ENCODE peak calls at places on chromosomes 12 and 14, in ten cellular contexts. One of them, this sample, is unnamed.

GRCh38 chr14:96297000-96297399 is 41.0 kb downstream of the BDKRB1 start:
- DNase-seq in AG04450: no peak
- DNase-seq in progenitor cell of endocrine pancreas: no peak
- DNase-seq in AG09309: no peak
- DNase-seq in fibroblast of the aortic adventitia: peak
- DNase-seq in ovary: no peak
- DNase-seq in WTC11: no peak
- DNase-seq in dorsolateral prefrontal cortex: no peak
- DNase-seq in psoas muscle: no peak
- DNase-seq in stomach: no peak
- DNase-seq in this sample: no peak

GRCh38 chr14:75254381-75254821 is 24.2 kb upstream of the FOS start:
- DNase-seq in dorsolateral prefrontal cortex: no peak
- DNase-seq in fibroblast of the aortic adventitia: no peak
- DNase-seq in stomach: peak
- DNase-seq in AG09309: no peak
- DNase-seq in ovary: no peak
- DNase-seq in AG04450: no peak
- DNase-seq in psoas muscle: peak
- DNase-seq in progenitor cell of endocrine pancreas: no peak
- DNase-seq in WTC11: no peak
- DNase-seq in this sample: no peak

GRCh38 chr12:107436376-107436775 is 249.2 kb upstream of the PWP1 start:
- DNase-seq in fibroblast of the aortic adventitia: peak
- DNase-seq in AG09309: no peak
- DNase-seq in dorsolateral prefrontal cortex: no peak
- DNase-seq in stomach: no peak
- DNase-seq in progenitor cell of endocrine pancreas: no peak
- DNase-seq in WTC11: peak
- DNase-seq in ovary: no peak
- DNase-seq in psoas muscle: no peak
- DNase-seq in AG04450: peak
- DNase-seq in this sample: no peak

GRCh38 chr12:57899010-57899662 is 42.2 kb upstream of the ATP23 start:
- DNase-seq in fibroblast of the aortic adventitia: peak
- DNase-seq in AG04450: peak
- DNase-seq in WTC11: no peak
- DNase-seq in progenitor cell of endocrine pancreas: no peak
- DNase-seq in stomach: peak
- DNase-seq in psoas muscle: peak
- DNase-seq in AG09309: no peak
- DNase-seq in dorsolateral prefrontal cortex: no peak
- DNase-seq in ovary: peak
- DNase-seq in this sample: no peak

GRCh38 chr12:50411051-50411660 is 10.5 kb downstream of the LARP4 start:
- DNase-seq in dorsolateral prefrontal cortex: no peak
- DNase-seq in fibroblast of the aortic adventitia: peak
- DNase-seq in ovary: no peak
- DNase-seq in stomach: no peak
- DNase-seq in AG04450: no peak
- DNase-seq in WTC11: no peak
- DNase-seq in progenitor cell of endocrine pancreas: no peak
- DNase-seq in AG09309: no peak
- DNase-seq in psoas muscle: peak
- DNase-seq in this sample: peak

GRCh38 chr12:94660436-94660835 is 10.1 kb upstream of the TMCC3 start:
- DNase-seq in dorsolateral prefrontal cortex: no peak
- DNase-seq in psoas muscle: no peak
- DNase-seq in fibroblast of the aortic adventitia: no peak
- DNase-seq in stomach: no peak
- DNase-seq in ovary: no peak
- DNase-seq in progenitor cell of endocrine pancreas: no peak
- DNase-seq in AG09309: no peak
- DNase-seq in AG04450: no peak
- DNase-seq in WTC11: no peak
- DNase-seq in this sample: no peak

GRCh38 chr12:50618864-50619609 is 114.3 kb downstream of the DIP2B start:
- DNase-seq in stomach: no peak
- DNase-seq in AG09309: no peak
- DNase-seq in dorsolateral prefrontal cortex: no peak
- DNase-seq in fibroblast of the aortic adventitia: peak
- DNase-seq in psoas muscle: no peak
- DNase-seq in AG04450: no peak
- DNase-seq in WTC11: no peak
- DNase-seq in ovary: no peak
- DNase-seq in progenitor cell of endocrine pancreas: no peak
- DNase-seq in this sample: no peak

GRCh38 chr12:64752833-64753238 is 6.4 kb downstream of the GNS start:
- DNase-seq in AG04450: no peak
- DNase-seq in AG09309: no peak
- DNase-seq in psoas muscle: no peak
- DNase-seq in fibroblast of the aortic adventitia: peak
- DNase-seq in dorsolateral prefrontal cortex: no peak
- DNase-seq in ovary: no peak
- DNase-seq in stomach: no peak
- DNase-seq in WTC11: no peak
- DNase-seq in progenitor cell of endocrine pancreas: no peak
- DNase-seq in this sample: no peak

GRCh38 chr14:94897583-94897982 is 127.7 kb upstream of the GSC start:
- DNase-seq in dorsolateral prefrontal cortex: no peak
- DNase-seq in progenitor cell of endocrine pancreas: no peak
- DNase-seq in WTC11: no peak
- DNase-seq in ovary: no peak
- DNase-seq in fibroblast of the aortic adventitia: no peak
- DNase-seq in stomach: no peak
- DNase-seq in AG04450: no peak
- DNase-seq in AG09309: no peak
- DNase-seq in psoas muscle: no peak
- DNase-seq in this sample: no peak

GRCh38 chr12:116885496-116885895 is 4.3 kb upstream of the HRK start:
- DNase-seq in stomach: no peak
- DNase-seq in AG04450: no peak
- DNase-seq in ovary: no peak
- DNase-seq in progenitor cell of endocrine pancreas: no peak
- DNase-seq in dorsolateral prefrontal cortex: no peak
- DNase-seq in AG09309: no peak
- DNase-seq in psoas muscle: no peak
- DNase-seq in fibroblast of the aortic adventitia: no peak
- DNase-seq in WTC11: no peak
- DNase-seq in this sample: no peak

GRCh38 chr12:101877816-101878811 is 734 bp downstream of the DRAM1 start:
- DNase-seq in psoas muscle: peak
- DNase-seq in WTC11: no peak
- DNase-seq in progenitor cell of endocrine pancreas: peak
- DNase-seq in AG04450: no peak
- DNase-seq in AG09309: no peak
- DNase-seq in stomach: peak
- DNase-seq in fibroblast of the aortic adventitia: peak
- DNase-seq in ovary: no peak
- DNase-seq in dorsolateral prefrontal cortex: no peak
- DNase-seq in this sample: no peak

GRCh38 chr12:80320121-80320678 is 123.8 kb upstream of the PTPRQ start:
- DNase-seq in progenitor cell of endocrine pancreas: no peak
- DNase-seq in fibroblast of the aortic adventitia: no peak
- DNase-seq in AG04450: no peak
- DNase-seq in ovary: no peak
- DNase-seq in WTC11: peak
- DNase-seq in psoas muscle: no peak
- DNase-seq in stomach: no peak
- DNase-seq in dorsolateral prefrontal cortex: no peak
- DNase-seq in AG09309: no peak
- DNase-seq in this sample: no peak

GRCh38 chr14:93857081-93857480 is 68.8 kb upstream of the PRIMA1 start:
- DNase-seq in psoas muscle: no peak
- DNase-seq in AG09309: no peak
- DNase-seq in AG04450: no peak
- DNase-seq in ovary: no peak
- DNase-seq in WTC11: no peak
- DNase-seq in dorsolateral prefrontal cortex: no peak
- DNase-seq in progenitor cell of endocrine pancreas: no peak
- DNase-seq in fibroblast of the aortic adventitia: no peak
- DNase-seq in stomach: no peak
- DNase-seq in this sample: no peak

GRCh38 chr12:29782285-29782820 is 1.4 kb downstream of the TMTC1 start:
- DNase-seq in AG04450: no peak
- DNase-seq in progenitor cell of endocrine pancreas: no peak
- DNase-seq in dorsolateral prefrontal cortex: no peak
- DNase-seq in stomach: no peak
- DNase-seq in fibroblast of the aortic adventitia: peak
- DNase-seq in AG09309: peak
- DNase-seq in WTC11: no peak
- DNase-seq in ovary: no peak
- DNase-seq in psoas muscle: no peak
- DNase-seq in this sample: no peak

GRCh38 chr12:4274396-4274959 is 916 bp downstream of the CCND2 start:
- DNase-seq in stomach: no peak
- DNase-seq in AG04450: no peak
- DNase-seq in progenitor cell of endocrine pancreas: no peak
- DNase-seq in dorsolateral prefrontal cortex: no peak
- DNase-seq in fibroblast of the aortic adventitia: no peak
- DNase-seq in AG09309: no peak
- DNase-seq in psoas muscle: no peak
- DNase-seq in WTC11: peak
- DNase-seq in ovary: peak
- DNase-seq in this sample: peak

GRCh38 chr14:42023452-42023851 is 416.8 kb downstream of the LRFN5 start:
- DNase-seq in AG09309: no peak
- DNase-seq in dorsolateral prefrontal cortex: no peak
- DNase-seq in AG04450: no peak
- DNase-seq in fibroblast of the aortic adventitia: no peak
- DNase-seq in progenitor cell of endocrine pancreas: no peak
- DNase-seq in psoas muscle: no peak
- DNase-seq in stomach: no peak
- DNase-seq in WTC11: no peak
- DNase-seq in ovary: no peak
- DNase-seq in this sample: no peak

GRCh38 chr12:113262710-113263109 is 41.4 kb downstream of the TPCN1 start:
- DNase-seq in WTC11: no peak
- DNase-seq in psoas muscle: no peak
- DNase-seq in progenitor cell of endocrine pancreas: no peak
- DNase-seq in AG04450: no peak
- DNase-seq in ovary: no peak
- DNase-seq in fibroblast of the aortic adventitia: no peak
- DNase-seq in stomach: no peak
- DNase-seq in dorsolateral prefrontal cortex: no peak
- DNase-seq in AG09309: peak
- DNase-seq in this sample: no peak

GRCh38 chr14:56474419-56475022 is 105.1 kb upstream of the TMEM260 start:
- DNase-seq in ovary: no peak
- DNase-seq in stomach: no peak
- DNase-seq in progenitor cell of endocrine pancreas: no peak
- DNase-seq in dorsolateral prefrontal cortex: no peak
- DNase-seq in AG09309: no peak
- DNase-seq in AG04450: no peak
- DNase-seq in fibroblast of the aortic adventitia: peak
- DNase-seq in psoas muscle: no peak
- DNase-seq in WTC11: no peak
- DNase-seq in this sample: no peak

DNA sequence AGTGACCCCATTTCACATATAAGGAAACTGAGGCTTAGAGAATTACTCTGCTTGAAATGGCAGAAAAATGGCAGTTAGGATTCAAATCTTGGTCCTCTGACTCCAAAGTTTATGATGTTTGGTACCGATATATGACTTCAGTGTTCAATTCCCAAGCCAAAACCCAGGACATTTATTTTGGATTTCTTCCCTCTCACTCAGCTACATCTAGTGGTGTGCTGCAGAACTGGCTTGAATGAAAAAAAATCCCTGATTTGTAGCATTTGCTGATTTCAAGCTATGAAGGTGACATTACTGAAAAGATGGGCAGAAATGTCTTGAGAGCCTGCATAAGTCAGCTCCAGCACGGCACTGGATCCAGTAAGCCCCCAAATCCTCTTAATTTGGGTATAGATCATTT is 106.4 kb downstream of the EFCAB11 start:
- DNase-seq in dorsolateral prefrontal cortex: no peak
- DNase-seq in fibroblast of the aortic adventitia: peak
- DNase-seq in WTC11: no peak
- DNase-seq in ovary: no peak
- DNase-seq in psoas muscle: no peak
- DNase-seq in AG04450: no peak
- DNase-seq in progenitor cell of endocrine pancreas: no peak
- DNase-seq in AG09309: no peak
- DNase-seq in stomach: no peak
- DNase-seq in this sample: no peak
- TF ChIP-seq CTCF in dorsolateral prefrontal cortex: no peak
- TF ChIP-seq CTCF in fibroblast of the aortic adventitia: peak
- TF ChIP-seq CTCF in WTC11: no peak
- TF ChIP-seq CTCF in ovary: no peak
- TF ChIP-seq CTCF in psoas muscle: no peak
- TF ChIP-seq CTCF in AG04450: peak
- TF ChIP-seq CTCF in progenitor cell of endocrine pancreas: peak
- TF ChIP-seq CTCF in AG09309: peak
- TF ChIP-seq CTCF in stomach: no peak
- TF ChIP-seq CTCF in this sample: peak

GRCh38 chr12:98725481-98726247 is 80.6 kb downstream of the APAF1 start:
- DNase-seq in progenitor cell of endocrine pancreas: no peak
- DNase-seq in fibroblast of the aortic adventitia: peak
- DNase-seq in AG09309: peak
- DNase-seq in WTC11: peak
- DNase-seq in psoas muscle: no peak
- DNase-seq in stomach: no peak
- DNase-seq in AG04450: peak
- DNase-seq in ovary: peak
- DNase-seq in dorsolateral prefrontal cortex: peak
- DNase-seq in this sample: no peak
- TF ChIP-seq CTCF in progenitor cell of endocrine pancreas: peak
- TF ChIP-seq CTCF in fibroblast of the aortic adventitia: peak
- TF ChIP-seq CTCF in AG09309: peak
- TF ChIP-seq CTCF in WTC11: peak
- TF ChIP-seq CTCF in psoas muscle: peak
- TF ChIP-seq CTCF in stomach: no peak
- TF ChIP-seq CTCF in AG04450: peak
- TF ChIP-seq CTCF in ovary: no peak
- TF ChIP-seq CTCF in dorsolateral prefrontal cortex: peak
- TF ChIP-seq CTCF in this sample: peak

DNA sequence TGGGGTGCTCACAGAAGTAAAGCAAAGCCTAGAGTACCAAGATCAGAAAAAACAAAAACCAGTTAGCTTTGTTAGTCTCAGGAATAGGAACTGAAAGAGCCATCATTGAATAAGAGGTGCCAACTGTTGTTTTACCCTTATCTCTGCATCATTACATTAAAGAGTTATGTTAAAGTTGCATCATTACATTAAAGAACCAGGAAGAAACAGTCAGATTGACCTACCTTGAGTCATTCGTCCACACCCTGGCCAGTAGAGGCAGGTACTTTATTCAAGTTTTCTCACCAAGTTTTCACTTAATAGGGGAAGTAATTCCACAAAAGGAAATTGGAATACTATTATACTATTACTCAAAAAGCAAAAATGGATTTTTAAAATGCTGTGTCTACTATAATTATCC is 121.7 kb upstream of the CNOT2 start:
- DNase-seq in AG04450: no peak
- DNase-seq in dorsolateral prefrontal cortex: no peak
- DNase-seq in WTC11: no peak
- DNase-seq in fibroblast of the aortic adventitia: no peak
- DNase-seq in psoas muscle: no peak
- DNase-seq in AG09309: no peak
- DNase-seq in stomach: no peak
- DNase-seq in ovary: no peak
- DNase-seq in progenitor cell of endocrine pancreas: no peak
- DNase-seq in this sample: no peak
- TF ChIP-seq CTCF in AG04450: no peak
- TF ChIP-seq CTCF in dorsolateral prefrontal cortex: no peak
- TF ChIP-seq CTCF in WTC11: no peak
- TF ChIP-seq CTCF in fibroblast of the aortic adventitia: no peak
- TF ChIP-seq CTCF in psoas muscle: no peak
- TF ChIP-seq CTCF in AG09309: no peak
- TF ChIP-seq CTCF in stomach: no peak
- TF ChIP-seq CTCF in ovary: no peak
- TF ChIP-seq CTCF in progenitor cell of endocrine pancreas: no peak
- TF ChIP-seq CTCF in this sample: no peak

GRCh38 chr14:47710581-47710980 is 35.2 kb upstream of the MDGA2 start:
- DNase-seq in AG04450: no peak
- DNase-seq in AG09309: no peak
- DNase-seq in stomach: no peak
- DNase-seq in progenitor cell of endocrine pancreas: no peak
- DNase-seq in dorsolateral prefrontal cortex: no peak
- DNase-seq in ovary: no peak
- DNase-seq in psoas muscle: no peak
- DNase-seq in fibroblast of the aortic adventitia: no peak
- DNase-seq in WTC11: no peak
- DNase-seq in this sample: no peak
- TF ChIP-seq CTCF in AG04450: no peak
- TF ChIP-seq CTCF in AG09309: no peak
- TF ChIP-seq CTCF in stomach: no peak
- TF ChIP-seq CTCF in progenitor cell of endocrine pancreas: no peak
- TF ChIP-seq CTCF in dorsolateral prefrontal cortex: no peak
- TF ChIP-seq CTCF in ovary: no peak
- TF ChIP-seq CTCF in psoas muscle: no peak
- TF ChIP-seq CTCF in fibroblast of the aortic adventitia: no peak
- TF ChIP-seq CTCF in WTC11: no peak
- TF ChIP-seq CTCF in this sample: no peak